ENCODE peak calls at places on chromosome 11, in six cellular contexts. One of them, this sample, is unnamed.

GRCh38 chr11:13337986-13338436 is 60.4 kb downstream of the BMAL1 start:
- DNase-seq in astrocyte of the spinal cord: peak
- DNase-seq in SK-N-SH: no peak
- DNase-seq in HL-60: no peak
- DNase-seq in CD8-positive, alpha-beta T cell: no peak
- DNase-seq in adrenal gland: no peak
- DNase-seq in this sample: no peak

GRCh38 chr11:81449588-81450155 is 1284.0 kb downstream of the FAM181B start:
- DNase-seq in astrocyte of the spinal cord: no peak
- DNase-seq in SK-N-SH: no peak
- DNase-seq in HL-60: no peak
- DNase-seq in CD8-positive, alpha-beta T cell: no peak
- DNase-seq in adrenal gland: no peak
- DNase-seq in this sample: no peak

GRCh38 chr11:66133216-66133775 is 63.2 kb downstream of the PACS1 start:
- DNase-seq in astrocyte of the spinal cord: no peak
- DNase-seq in SK-N-SH: peak
- DNase-seq in HL-60: no peak
- DNase-seq in CD8-positive, alpha-beta T cell: no peak
- DNase-seq in adrenal gland: no peak
- DNase-seq in this sample: no peak

GRCh38 chr11:102229510-102230119 is 87.7 kb upstream of the BIRC3 start:
- DNase-seq in astrocyte of the spinal cord: no peak
- DNase-seq in SK-N-SH: no peak
- DNase-seq in HL-60: no peak
- DNase-seq in CD8-positive, alpha-beta T cell: no peak
- DNase-seq in adrenal gland: no peak
- DNase-seq in this sample: no peak

GRCh38 chr11:10349806-10350205 is 44.9 kb downstream of the ADM start:
- DNase-seq in astrocyte of the spinal cord: no peak
- DNase-seq in SK-N-SH: no peak
- DNase-seq in HL-60: no peak
- DNase-seq in CD8-positive, alpha-beta T cell: no peak
- DNase-seq in adrenal gland: no peak
- DNase-seq in this sample: no peak

GRCh38 chr11:76609736-76610370 is 60.7 kb downstream of the LRRC32 start:
- DNase-seq in astrocyte of the spinal cord: peak
- DNase-seq in SK-N-SH: peak
- DNase-seq in HL-60: no peak
- DNase-seq in CD8-positive, alpha-beta T cell: no peak
- DNase-seq in adrenal gland: no peak
- DNase-seq in this sample: no peak

GRCh38 chr11:76629133-76629852 is 41.3 kb downstream of the LRRC32 start:
- DNase-seq in astrocyte of the spinal cord: peak
- DNase-seq in SK-N-SH: no peak
- DNase-seq in HL-60: peak
- DNase-seq in CD8-positive, alpha-beta T cell: no peak
- DNase-seq in adrenal gland: peak
- DNase-seq in this sample: peak

GRCh38 chr11:119416606-119417580 is 6.1 kb downstream of the THY1 start:
- DNase-seq in astrocyte of the spinal cord: peak
- DNase-seq in SK-N-SH: no peak
- DNase-seq in HL-60: no peak
- DNase-seq in CD8-positive, alpha-beta T cell: no peak
- DNase-seq in adrenal gland: no peak
- DNase-seq in this sample: no peak

GRCh38 chr11:9528573-9529332 is 44.7 kb upstream of the WEE1 start:
- DNase-seq in astrocyte of the spinal cord: no peak
- DNase-seq in SK-N-SH: no peak
- DNase-seq in HL-60: no peak
- DNase-seq in CD8-positive, alpha-beta T cell: no peak
- DNase-seq in adrenal gland: no peak
- DNase-seq in this sample: no peak

GRCh38 chr11:75150079-75150478 is 828 bp upstream of the SLCO2B1 start:
- DNase-seq in astrocyte of the spinal cord: no peak
- DNase-seq in SK-N-SH: no peak
- DNase-seq in HL-60: no peak
- DNase-seq in CD8-positive, alpha-beta T cell: no peak
- DNase-seq in adrenal gland: no peak
- DNase-seq in this sample: no peak

GRCh38 chr11:87917111-87917510 is 258.1 kb downstream of the RAB38 start:
- DNase-seq in astrocyte of the spinal cord: no peak
- DNase-seq in SK-N-SH: no peak
- DNase-seq in HL-60: no peak
- DNase-seq in CD8-positive, alpha-beta T cell: no peak
- DNase-seq in adrenal gland: no peak
- DNase-seq in this sample: no peak

GRCh38 chr11:119975561-119976152 is 162.3 kb downstream of the TRIM29 start:
- DNase-seq in astrocyte of the spinal cord: no peak
- DNase-seq in SK-N-SH: no peak
- DNase-seq in HL-60: no peak
- DNase-seq in CD8-positive, alpha-beta T cell: no peak
- DNase-seq in adrenal gland: no peak
- DNase-seq in this sample: no peak

GRCh38 chr11:82675838-82676237 is 57.8 kb downstream of the FAM181B start:
- DNase-seq in astrocyte of the spinal cord: no peak
- DNase-seq in SK-N-SH: no peak
- DNase-seq in HL-60: no peak
- DNase-seq in CD8-positive, alpha-beta T cell: no peak
- DNase-seq in adrenal gland: no peak
- DNase-seq in this sample: no peak

GRCh38 chr11:82671451-82671850 is 62.2 kb downstream of the FAM181B start:
- DNase-seq in astrocyte of the spinal cord: no peak
- DNase-seq in SK-N-SH: no peak
- DNase-seq in HL-60: no peak
- DNase-seq in CD8-positive, alpha-beta T cell: no peak
- DNase-seq in adrenal gland: no peak
- DNase-seq in this sample: no peak

GRCh38 chr11:82680252-82680651 is 53.4 kb downstream of the FAM181B start:
- DNase-seq in astrocyte of the spinal cord: no peak
- DNase-seq in SK-N-SH: no peak
- DNase-seq in HL-60: no peak
- DNase-seq in CD8-positive, alpha-beta T cell: no peak
- DNase-seq in adrenal gland: no peak
- DNase-seq in this sample: no peak

GRCh38 chr11:82682003-82682751 is 51.5 kb downstream of the FAM181B start:
- DNase-seq in astrocyte of the spinal cord: peak
- DNase-seq in SK-N-SH: peak
- DNase-seq in HL-60: peak
- DNase-seq in CD8-positive, alpha-beta T cell: no peak
- DNase-seq in adrenal gland: peak
- DNase-seq in this sample: peak

DNA sequence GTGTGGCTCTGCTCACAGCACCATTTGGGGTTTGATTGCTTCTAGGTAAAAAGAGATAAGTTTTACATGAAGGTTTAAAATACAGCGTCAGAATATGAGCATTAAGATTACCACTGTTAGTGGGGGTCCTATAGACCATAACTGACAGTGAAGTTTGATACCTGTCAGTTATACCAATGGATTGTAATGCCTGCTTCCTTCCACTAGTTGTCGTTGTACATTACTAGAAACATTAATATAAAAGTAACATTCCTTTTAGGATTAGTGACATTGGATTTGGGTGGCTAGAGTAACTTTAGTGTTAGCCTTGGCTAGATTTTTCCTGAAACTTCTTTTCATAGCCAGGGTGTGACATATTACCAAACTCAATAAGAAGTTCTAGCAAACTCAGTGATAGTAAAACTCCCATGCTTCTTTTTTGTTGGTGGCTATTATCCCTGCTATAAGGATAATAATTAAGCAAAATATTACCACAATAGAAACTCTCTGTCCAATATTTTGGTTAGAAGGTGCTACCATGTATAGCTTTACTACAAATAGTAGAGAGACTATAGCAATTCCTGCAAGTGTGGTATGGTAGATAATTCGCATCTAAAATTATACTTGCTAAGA is 57.1 kb downstream of the FAM181B start:
- DNase-seq in astrocyte of the spinal cord: no peak
- DNase-seq in SK-N-SH: no peak
- DNase-seq in HL-60: no peak
- DNase-seq in CD8-positive, alpha-beta T cell: no peak
- DNase-seq in adrenal gland: no peak
- DNase-seq in this sample: no peak
- TF ChIP-seq CTCF in astrocyte of the spinal cord: peak
- TF ChIP-seq CTCF in SK-N-SH: peak
- TF ChIP-seq CTCF in HL-60: peak
- TF ChIP-seq CTCF in CD8-positive, alpha-beta T cell: peak
- TF ChIP-seq CTCF in adrenal gland: no peak
- TF ChIP-seq CTCF in this sample: peak

DNA sequence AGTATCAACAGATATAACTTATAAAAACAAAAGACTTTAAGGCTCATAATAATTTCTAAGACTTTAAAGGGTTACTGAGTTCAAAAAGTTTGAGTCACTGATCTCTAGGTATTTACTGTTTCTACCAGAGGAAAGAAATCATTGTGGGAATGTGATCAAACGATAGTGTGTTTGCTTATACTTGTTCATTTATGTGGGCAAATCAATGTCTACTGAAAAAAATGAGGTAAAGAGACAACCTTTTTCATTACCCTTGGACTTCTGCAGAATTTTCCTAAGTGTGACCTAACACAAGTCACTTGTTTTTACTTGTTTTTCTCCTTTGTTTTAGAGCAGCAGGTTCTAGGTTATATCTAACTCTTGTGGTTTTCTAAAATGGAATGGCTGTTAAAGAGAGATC is 65.4 kb downstream of the PRR5L start:
- DNase-seq in astrocyte of the spinal cord: no peak
- DNase-seq in SK-N-SH: no peak
- DNase-seq in HL-60: no peak
- DNase-seq in CD8-positive, alpha-beta T cell: no peak
- DNase-seq in adrenal gland: no peak
- DNase-seq in this sample: no peak
- H3K4me3 ChIP-seq in astrocyte of the spinal cord: peak
- H3K4me3 ChIP-seq in SK-N-SH: no peak
- H3K4me3 ChIP-seq in HL-60: no peak
- H3K4me3 ChIP-seq in CD8-positive, alpha-beta T cell: no peak
- H3K4me3 ChIP-seq in adrenal gland: no peak
- H3K4me3 ChIP-seq in this sample: no peak

DNA sequence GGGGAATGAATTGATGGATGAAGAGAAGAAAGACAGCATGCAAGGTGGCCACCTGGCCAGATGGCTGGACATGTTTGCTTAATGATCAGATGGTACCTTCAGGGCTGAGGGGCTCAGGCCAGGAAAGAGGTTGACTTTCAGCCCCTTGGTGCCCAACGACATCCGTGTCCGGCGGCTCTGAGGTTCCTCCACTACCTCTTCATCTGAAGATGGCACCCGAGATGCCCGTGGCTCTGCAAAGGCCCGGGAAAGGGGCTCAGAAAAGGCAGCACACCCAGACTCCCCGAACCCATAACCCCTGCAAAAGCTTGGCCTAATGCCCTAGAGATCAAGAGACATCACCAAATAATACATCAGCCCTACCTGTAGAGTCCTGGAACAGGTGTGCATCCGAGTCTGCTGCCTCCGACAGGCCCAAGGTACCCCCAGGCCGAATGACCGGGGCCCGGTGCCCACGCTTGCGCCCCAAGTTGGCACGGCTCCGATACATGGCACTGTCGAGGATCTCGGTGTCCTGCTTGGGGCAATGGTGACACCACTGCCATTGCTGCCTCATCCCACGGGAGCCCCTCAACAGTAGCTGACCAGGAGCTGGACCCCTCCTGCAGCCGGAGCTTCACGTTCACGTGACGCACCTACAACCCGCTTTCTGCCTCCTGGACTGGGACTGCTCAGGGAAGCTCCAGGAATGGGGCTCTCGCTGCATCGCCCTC is 22.9 kb downstream of the TNKS1BP1 start:
- DNase-seq in astrocyte of the spinal cord: no peak
- DNase-seq in SK-N-SH: peak
- DNase-seq in HL-60: no peak
- DNase-seq in CD8-positive, alpha-beta T cell: no peak
- DNase-seq in adrenal gland: no peak
- DNase-seq in this sample: no peak
- TF ChIP-seq CTCF in astrocyte of the spinal cord: no peak
- TF ChIP-seq CTCF in SK-N-SH: no peak
- TF ChIP-seq CTCF in HL-60: no peak
- TF ChIP-seq CTCF in CD8-positive, alpha-beta T cell: no peak
- TF ChIP-seq CTCF in adrenal gland: no peak
- TF ChIP-seq CTCF in this sample: no peak

GRCh38 chr11:26333906-26334305 is 2.0 kb downstream of the ANO3 start:
- DNase-seq in astrocyte of the spinal cord: no peak
- DNase-seq in SK-N-SH: no peak
- DNase-seq in HL-60: no peak
- DNase-seq in CD8-positive, alpha-beta T cell: no peak
- DNase-seq in adrenal gland: no peak
- DNase-seq in this sample: no peak

GRCh38 chr11:26330255-26330654 is 1.7 kb upstream of the ANO3 start:
- DNase-seq in astrocyte of the spinal cord: no peak
- DNase-seq in SK-N-SH: no peak
- DNase-seq in HL-60: no peak
- DNase-seq in CD8-positive, alpha-beta T cell: no peak
- DNase-seq in adrenal gland: no peak
- DNase-seq in this sample: no peak

GRCh38 chr11:26335903-26336302 is 4.0 kb downstream of the ANO3 start:
- DNase-seq in astrocyte of the spinal cord: peak
- DNase-seq in SK-N-SH: peak
- DNase-seq in HL-60: no peak
- DNase-seq in CD8-positive, alpha-beta T cell: no peak
- DNase-seq in adrenal gland: no peak
- DNase-seq in this sample: no peak

GRCh38 chr11:26332572-26332915 is 614 bp downstream of the ANO3 start:
- DNase-seq in astrocyte of the spinal cord: no peak
- DNase-seq in SK-N-SH: no peak
- DNase-seq in HL-60: no peak
- DNase-seq in CD8-positive, alpha-beta T cell: no peak
- DNase-seq in adrenal gland: no peak
- DNase-seq in this sample: no peak

DNA sequence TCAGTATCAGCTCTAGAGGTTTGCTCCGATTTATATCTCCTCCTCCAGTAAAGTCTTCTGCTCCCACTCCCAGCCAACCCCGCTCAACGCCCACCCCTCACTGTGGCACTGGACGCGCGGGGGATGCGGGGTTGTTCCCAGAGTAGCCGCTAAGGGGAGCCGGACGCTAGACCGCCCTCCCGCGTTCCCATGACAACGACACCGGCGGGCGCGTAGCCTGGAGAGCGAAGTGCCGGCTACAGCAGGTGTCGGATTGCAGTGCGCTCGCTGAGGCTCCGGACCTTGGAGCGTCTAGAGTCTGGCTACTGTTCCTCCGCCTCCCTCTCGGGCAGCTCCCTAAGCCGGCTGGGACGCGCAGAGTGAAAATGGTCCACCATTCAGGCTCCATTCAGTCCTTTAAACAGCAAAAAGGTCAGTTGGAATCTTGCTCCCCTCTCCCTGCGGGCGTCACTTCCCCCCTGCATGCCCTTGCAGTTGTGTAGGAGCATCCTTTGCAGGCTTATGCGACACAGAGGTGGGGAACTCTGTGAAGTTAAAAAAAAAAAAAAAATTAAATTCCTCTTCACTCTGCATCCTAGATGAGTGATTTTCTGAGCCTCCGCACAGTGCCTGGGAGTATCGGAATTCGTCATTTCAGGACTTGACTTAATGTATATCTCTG is at the start of gene ANO3:
- DNase-seq in astrocyte of the spinal cord: peak
- DNase-seq in SK-N-SH: peak
- DNase-seq in HL-60: peak
- DNase-seq in CD8-positive, alpha-beta T cell: no peak
- DNase-seq in adrenal gland: peak
- DNase-seq in this sample: no peak
- H3K4me3 ChIP-seq in astrocyte of the spinal cord: peak
- H3K4me3 ChIP-seq in SK-N-SH: peak
- H3K4me3 ChIP-seq in HL-60: peak
- H3K4me3 ChIP-seq in CD8-positive, alpha-beta T cell: no peak
- H3K4me3 ChIP-seq in adrenal gland: no peak
- H3K4me3 ChIP-seq in this sample: no peak

GRCh38 chr11:67482736-67483497 is at the start of gene AIP:
- DNase-seq in astrocyte of the spinal cord: peak
- DNase-seq in SK-N-SH: peak
- DNase-seq in HL-60: peak
- DNase-seq in CD8-positive, alpha-beta T cell: peak
- DNase-seq in adrenal gland: peak
- DNase-seq in this sample: peak
- TF ChIP-seq CTCF in astrocyte of the spinal cord: no peak
- TF ChIP-seq CTCF in SK-N-SH: no peak
- TF ChIP-seq CTCF in HL-60: no peak
- TF ChIP-seq CTCF in CD8-positive, alpha-beta T cell: no peak
- TF ChIP-seq CTCF in adrenal gland: peak
- TF ChIP-seq CTCF in this sample: no peak